ENCODE peak calls at places on chromosomes 16 and 17, in six cellular contexts. L is stimulated activated CD4-positive, alpha-beta T cell treated with anti-CD3 and anti-CD28 coated beads, Interleukin-2, amount 100 ng/mL, for 24 hours; B is AG08395; G is lower lobe of right lung; M is activated T-cell treated with anti-CD3 and anti-CD28 coated beads, Interleukin-2, amount 50 U/mL, for 72 hours; O is GM13977. F is an unnamed sample.

GRCh38 chr16:12097523-12098428 is 121.2 kb downstream of the SNX29 start:
- DNase-seq in G (peak; percentile 27), O (no peak), M (no peak), B (no peak), L (no peak), F (no peak)

GRCh38 chr16:88784074-88784855 is 755 bp downstream of the PIEZO1 start:
- DNase-seq in M (peak; percentile 62), B (peak; percentile 74), G (peak; percentile 82), O (peak; percentile 67), L (peak; percentile 52), F (no peak)

GRCh38 chr16:79800016-79800608 is 199.6 kb upstream of the MAF start:
- DNase-seq in L (no peak), B (no peak), O (no peak), M (no peak), G (no peak), F (no peak)

GRCh38 chr16:50645858-50646257 is 35.3 kb downstream of the SNX20 start:
- DNase-seq in O (no peak), L (no peak), M (no peak), B (no peak), G (no peak), F (no peak)

GRCh38 chr16:77060614-77061013 is 130.4 kb upstream of the MON1B start:
- DNase-seq in G (no peak), B (no peak), M (no peak), L (no peak), O (no peak), F (no peak)

GRCh38 chr17:57284583-57284982 is 28.3 kb downstream of the MSI2 start:
- DNase-seq in M (peak; percentile 10), L (no peak), O (peak; percentile 36), B (no peak), G (no peak), F (no peak)

GRCh38 chr17:74763565-74764387 is 12.4 kb downstream of the NAT9 start:
- DNase-seq in G (no peak), M (no peak), L (no peak), O (no peak), B (no peak), F (no peak)

GRCh38 chr16:4690946-4691665 is 2.3 kb upstream of the NUDT16L1 start:
- DNase-seq in L (no peak), B (no peak), G (no peak), M (no peak), O (no peak), F (peak; percentile 49)

GRCh38 chr16:4178468-4179010 is 62.3 kb upstream of the ADCY9 start:
- DNase-seq in G (no peak), L (no peak), O (no peak), B (no peak), M (no peak), F (no peak)

GRCh38 chr17:39951924-39952664 is 10.7 kb upstream of the GSDMA start:
- DNase-seq in L (no peak), B (no peak), G (peak; percentile 63), O (no peak), M (peak; percentile 9), F (no peak)